ENCODE peak calls at places on chromosomes 3 and 15, in five cellular contexts. One of them, this sample, is unnamed.
A peak's percentile ranks its signal among the peaks of the same experiment; 100 is the strongest.

GRCh38 chr3:42936157-42936981 is 30.4 kb downstream of the ZNF662 start:
- DNase-seq in heart left ventricle: peak; percentile 63
- DNase-seq in lower leg skin: no peak
- DNase-seq in sigmoid colon: peak; percentile 79
- DNase-seq in body of pancreas: peak; percentile 54
- DNase-seq in this sample: no peak

GRCh38 chr3:135762188-135762853 is 203.2 kb upstream of the PPP2R3A start:
- DNase-seq in heart left ventricle: no peak
- DNase-seq in lower leg skin: no peak
- DNase-seq in sigmoid colon: no peak
- DNase-seq in body of pancreas: no peak
- DNase-seq in this sample: no peak

GRCh38 chr15:28935316-28935715 is 49.5 kb downstream of the APBA2 start:
- DNase-seq in heart left ventricle: no peak
- DNase-seq in lower leg skin: no peak
- DNase-seq in sigmoid colon: peak; percentile 42
- DNase-seq in body of pancreas: no peak
- DNase-seq in this sample: no peak

GRCh38 chr3:45657853-45658252 is 31.3 kb upstream of the SACM1L start:
- DNase-seq in heart left ventricle: no peak
- DNase-seq in lower leg skin: no peak
- DNase-seq in sigmoid colon: no peak
- DNase-seq in body of pancreas: no peak
- DNase-seq in this sample: no peak

GRCh38 chr15:40859206-40859851 is 14.7 kb downstream of the RHOV start:
- DNase-seq in heart left ventricle: peak; percentile 78
- DNase-seq in lower leg skin: peak; percentile 69
- DNase-seq in sigmoid colon: no peak
- DNase-seq in body of pancreas: peak; percentile 94
- DNase-seq in this sample: peak; percentile 85

GRCh38 chr3:62655319-62656063 is 219.7 kb downstream of the CADPS start:
- DNase-seq in heart left ventricle: no peak
- DNase-seq in lower leg skin: no peak
- DNase-seq in sigmoid colon: no peak
- DNase-seq in body of pancreas: no peak
- DNase-seq in this sample: no peak

GRCh38 chr15:66581972-66582537 is 16.3 kb upstream of the LCTL start:
- DNase-seq in heart left ventricle: no peak
- DNase-seq in lower leg skin: no peak
- DNase-seq in sigmoid colon: no peak
- DNase-seq in body of pancreas: no peak
- DNase-seq in this sample: no peak

GRCh38 chr3:50356553-50356952 is 2.8 kb downstream of the TMEM115 start:
- DNase-seq in heart left ventricle: no peak
- DNase-seq in lower leg skin: no peak
- DNase-seq in sigmoid colon: no peak
- DNase-seq in body of pancreas: peak; percentile 44
- DNase-seq in this sample: no peak

GRCh38 chr3:77815467-77815866 is 775.6 kb downstream of the ROBO2 start:
- DNase-seq in heart left ventricle: no peak
- DNase-seq in lower leg skin: no peak
- DNase-seq in sigmoid colon: no peak
- DNase-seq in body of pancreas: no peak
- DNase-seq in this sample: no peak

GRCh38 chr15:44788748-44789147 is 52.4 kb downstream of the TRIM69 start:
- DNase-seq in heart left ventricle: no peak
- DNase-seq in lower leg skin: no peak
- DNase-seq in sigmoid colon: no peak
- DNase-seq in body of pancreas: no peak
- DNase-seq in this sample: no peak

GRCh38 chr3:170961616-170962400 is 53.4 kb upstream of the EIF5A2 start:
- DNase-seq in heart left ventricle: no peak
- DNase-seq in lower leg skin: no peak
- DNase-seq in sigmoid colon: no peak
- DNase-seq in body of pancreas: peak; percentile 25
- DNase-seq in this sample: no peak

GRCh38 chr3:139460096-139460495 is 16.2 kb downstream of the RBP2 start:
- DNase-seq in heart left ventricle: no peak
- DNase-seq in lower leg skin: no peak
- DNase-seq in sigmoid colon: no peak
- DNase-seq in body of pancreas: no peak
- DNase-seq in this sample: no peak

GRCh38 chr3:138461246-138461645 is 26.8 kb downstream of the ESYT3 start:
- DNase-seq in heart left ventricle: peak; percentile 43
- DNase-seq in lower leg skin: no peak
- DNase-seq in sigmoid colon: no peak
- DNase-seq in body of pancreas: peak; percentile 2
- DNase-seq in this sample: peak; percentile 47

GRCh38 chr3:69009559-69010410 is 3.7 kb downstream of the EOGT start:
- DNase-seq in heart left ventricle: no peak
- DNase-seq in lower leg skin: peak; percentile 33
- DNase-seq in sigmoid colon: no peak
- DNase-seq in body of pancreas: no peak
- DNase-seq in this sample: no peak

GRCh38 chr3:62119139-62119538 is 254.2 kb downstream of the FEZF2 start:
- DNase-seq in heart left ventricle: no peak
- DNase-seq in lower leg skin: peak; percentile 60
- DNase-seq in sigmoid colon: no peak
- DNase-seq in body of pancreas: no peak
- DNase-seq in this sample: no peak

GRCh38 chr15:69129026-69129385 is 31.4 kb upstream of the GLCE start:
- DNase-seq in heart left ventricle: no peak
- DNase-seq in lower leg skin: no peak
- DNase-seq in sigmoid colon: no peak
- DNase-seq in body of pancreas: no peak
- DNase-seq in this sample: no peak

GRCh38 chr15:69127226-69127625 is 33.2 kb upstream of the GLCE start:
- DNase-seq in heart left ventricle: no peak
- DNase-seq in lower leg skin: no peak
- DNase-seq in sigmoid colon: no peak
- DNase-seq in body of pancreas: no peak
- DNase-seq in this sample: no peak

GRCh38 chr15:69125236-69125635 is 35.2 kb upstream of the GLCE start:
- DNase-seq in heart left ventricle: no peak
- DNase-seq in lower leg skin: no peak
- DNase-seq in sigmoid colon: no peak
- DNase-seq in body of pancreas: no peak
- DNase-seq in this sample: no peak

GRCh38 chr15:69121198-69121828 is 39.1 kb upstream of the GLCE start:
- DNase-seq in heart left ventricle: no peak
- DNase-seq in lower leg skin: no peak
- DNase-seq in sigmoid colon: no peak
- DNase-seq in body of pancreas: no peak
- DNase-seq in this sample: no peak

GRCh38 chr15:69126054-69126469 is 34.4 kb upstream of the GLCE start:
- DNase-seq in heart left ventricle: no peak
- DNase-seq in lower leg skin: no peak
- DNase-seq in sigmoid colon: no peak
- DNase-seq in body of pancreas: no peak
- DNase-seq in this sample: no peak
- TF ChIP-seq POLR2A in heart left ventricle: no peak
- TF ChIP-seq POLR2A in lower leg skin: no peak
- TF ChIP-seq POLR2A in sigmoid colon: no peak
- TF ChIP-seq POLR2A in body of pancreas: no peak
- TF ChIP-seq POLR2A in this sample: no peak

GRCh38 chr3:130111185-130111864 is 29.7 kb downstream of the ALG1L2 start:
- DNase-seq in heart left ventricle: peak; percentile 99
- DNase-seq in lower leg skin: peak; percentile 99
- DNase-seq in sigmoid colon: peak; percentile 100
- DNase-seq in body of pancreas: peak; percentile 99
- DNase-seq in this sample: peak; percentile 40
- TF ChIP-seq POLR2A in heart left ventricle: no peak
- TF ChIP-seq POLR2A in lower leg skin: no peak
- TF ChIP-seq POLR2A in sigmoid colon: no peak
- TF ChIP-seq POLR2A in body of pancreas: peak; percentile 23
- TF ChIP-seq POLR2A in this sample: peak; percentile 42

DNA sequence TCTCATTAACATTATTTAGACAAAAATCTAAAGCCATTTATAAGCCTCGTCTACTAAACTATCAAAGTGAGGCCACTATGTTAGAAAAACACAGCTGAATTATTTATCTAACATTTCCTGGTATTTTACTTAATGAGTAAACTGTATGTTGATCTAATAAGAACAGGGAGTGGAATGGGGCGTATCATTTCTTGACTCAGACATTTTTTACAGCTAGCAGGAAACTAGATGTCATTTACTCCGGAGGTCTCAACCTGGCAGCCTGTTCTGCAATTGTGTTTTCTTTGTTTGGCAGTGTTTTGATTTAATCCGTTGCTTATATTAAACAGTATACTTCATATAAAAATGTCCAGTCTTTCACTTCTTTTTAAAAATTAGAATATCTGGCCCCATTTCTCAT is 79.1 kb upstream of the ABI3BP start:
- DNase-seq in heart left ventricle: no peak
- DNase-seq in lower leg skin: no peak
- DNase-seq in sigmoid colon: no peak
- DNase-seq in body of pancreas: no peak
- DNase-seq in this sample: no peak
- TF ChIP-seq POLR2A in heart left ventricle: no peak
- TF ChIP-seq POLR2A in lower leg skin: no peak
- TF ChIP-seq POLR2A in sigmoid colon: no peak
- TF ChIP-seq POLR2A in body of pancreas: no peak
- TF ChIP-seq POLR2A in this sample: no peak

GRCh38 chr3:87088984-87089841 is 98.3 kb upstream of the VGLL3 start:
- DNase-seq in heart left ventricle: peak; percentile 75
- DNase-seq in lower leg skin: peak; percentile 47
- DNase-seq in sigmoid colon: peak; percentile 89
- DNase-seq in body of pancreas: peak; percentile 49
- DNase-seq in this sample: peak; percentile 28
- TF ChIP-seq POLR2A in heart left ventricle: no peak
- TF ChIP-seq POLR2A in lower leg skin: no peak
- TF ChIP-seq POLR2A in sigmoid colon: peak; percentile 39
- TF ChIP-seq POLR2A in body of pancreas: peak; percentile 84
- TF ChIP-seq POLR2A in this sample: peak; percentile 44

GRCh38 chr3:184314700-184315505 is 497 bp downstream of the EIF4G1 start:
- DNase-seq in heart left ventricle: peak; percentile 94
- DNase-seq in lower leg skin: peak; percentile 72
- DNase-seq in sigmoid colon: peak; percentile 94
- DNase-seq in body of pancreas: peak; percentile 86
- DNase-seq in this sample: peak; percentile 47
- TF ChIP-seq POLR2A in heart left ventricle: no peak
- TF ChIP-seq POLR2A in lower leg skin: no peak
- TF ChIP-seq POLR2A in sigmoid colon: peak; percentile 42
- TF ChIP-seq POLR2A in body of pancreas: peak; percentile 51
- TF ChIP-seq POLR2A in this sample: no peak